ENCODE peak calls at places on chromosomes 3 and 15, in six cellular contexts. H is GM23338, L is uterus, O is left lung, X is heart left ventricle, T is right cardiac atrium. N is an unnamed sample.

GRCh38 chr3:5330152-5330810 is 142.8 kb downstream of the EDEM1 start:
- DNase-seq in H (no peak), O (no peak), L (no peak), X (no peak), T (no peak), N (no peak)

GRCh38 chr3:197952440-197952839 is 2.5 kb downstream of the RPL35A start:
- DNase-seq in O (no peak), X (no peak), H (no peak), T (no peak), L (no peak), N (no peak)

GRCh38 chr15:19899021-19899824 is 642.4 kb downstream of the GOLGA6L6 start:
- DNase-seq in O (peak; percentile 61), L (no peak), X (no peak), T (peak; percentile 37), H (no peak), N (no peak)

GRCh38 chr3:151362798-151363197 is 21.8 kb downstream of the P2RY12 start:
- DNase-seq in H (no peak), T (peak; percentile 27), X (no peak), L (no peak), O (no peak), N (no peak)

GRCh38 chr15:55774113-55774970 is 31.4 kb upstream of the PRTG start:
- DNase-seq in L (peak; percentile 32), O (no peak), T (no peak), H (peak; percentile 86), X (no peak), N (no peak)

GRCh38 chr3:193559100-193559499 is 4.4 kb upstream of the ATP13A4 start:
- DNase-seq in X (no peak), T (no peak), H (no peak), O (no peak), L (no peak), N (no peak)

GRCh38 chr3:40574661-40575060 is 49.9 kb downstream of the ZNF621 start:
- DNase-seq in L (no peak), O (no peak), T (no peak), H (no peak), X (no peak), N (no peak)

GRCh38 chr3:70065666-70066253 is 66.2 kb downstream of the SAMMSON start:
- DNase-seq in T (no peak), H (peak; percentile 61), O (no peak), L (no peak), X (no peak), N (no peak)

GRCh38 chr3:43481325-43481860 is 140.4 kb downstream of the ANO10 start:
- DNase-seq in T (no peak), H (peak; percentile 87), X (no peak), O (no peak), L (no peak), N (no peak)

GRCh38 chr3:72237679-72238320 is 452.9 kb upstream of the PROK2 start:
- DNase-seq in O (no peak), L (no peak), T (no peak), H (no peak), X (no peak), N (no peak)

GRCh38 chr3:103712320-103713008 is 1277.6 kb downstream of the ZPLD1 start:
- DNase-seq in O (no peak), H (peak; percentile 1), L (no peak), T (no peak), X (no peak), N (no peak)

GRCh38 chr15:60396964-60397771 is 618 bp downstream of the ANXA2 start:
- DNase-seq in T (peak; percentile 85), X (peak; percentile 83), H (peak; percentile 84), O (peak; percentile 90), L (peak; percentile 60), N (peak; percentile 35)

GRCh38 chr15:57649138-57649537 is 57.4 kb upstream of the POLR2M start:
- DNase-seq in T (no peak), H (no peak), L (no peak), X (no peak), O (no peak), N (no peak)

GRCh38 chr3:42191443-42191747 is 74.6 kb downstream of the CCK start:
- DNase-seq in T (no peak), X (no peak), O (no peak), H (no peak), L (no peak), N (no peak)

GRCh38 chr3:30357897-30358296 is 248.5 kb upstream of the TGFBR2 start:
- DNase-seq in L (no peak), T (no peak), H (no peak), O (no peak), X (no peak), N (no peak)

GRCh38 chr3:63656791-63657190 is 4.3 kb downstream of the SNTN start:
- DNase-seq in O (no peak), X (no peak), T (no peak), H (no peak), L (no peak), N (no peak)

GRCh38 chr3:129694228-129694627 is 87.8 kb upstream of the PLXND1 start:
- DNase-seq in L (no peak), X (no peak), H (peak; percentile 30), T (no peak), O (no peak), N (no peak)

GRCh38 chr3:184040010-184040409 is 8.5 kb downstream of the HTR3D start:
- DNase-seq in T (no peak), O (no peak), L (no peak), X (no peak), H (peak; percentile 75), N (no peak)

GRCh38 chr3:154510780-154511179 is 80.8 kb upstream of the GPR149 start:
- DNase-seq in L (no peak), O (no peak), X (no peak), H (no peak), T (no peak), N (no peak)

GRCh38 chr15:68204776-68205557 is at the start of gene CALML4:
- DNase-seq in O (peak; percentile 84), H (peak; percentile 42), X (peak; percentile 76), T (peak; percentile 91), L (peak; percentile 72), N (no peak)

GRCh38 chr3:177904661-177905060 is 631.6 kb upstream of the KCNMB2 start:
- DNase-seq in O (no peak), H (no peak), X (no peak), L (no peak), T (no peak), N (no peak)

GRCh38 chr3:72042397-72043211 is 257.7 kb upstream of the PROK2 start:
- DNase-seq in X (no peak), H (no peak), T (no peak), L (no peak), O (no peak), N (no peak)

GRCh38 chr3:105791919-105792786 is 76.7 kb downstream of the CBLB start:
- DNase-seq in L (peak; percentile 81), T (peak; percentile 58), O (no peak), X (peak; percentile 78), H (no peak), N (peak; percentile 43)

GRCh38 chr3:115212615-115213014 is 65.5 kb upstream of the ZBTB20 start:
- DNase-seq in L (no peak), T (no peak), O (no peak), H (peak; percentile 64), X (no peak), N (no peak)

GRCh38 chr15:50823281-50823680 is 57.8 kb upstream of the SPPL2A start:
- DNase-seq in L (no peak), X (no peak), H (no peak), T (no peak), O (no peak), N (no peak)

GRCh38 chr3:11379238-11379823 is 107.1 kb downstream of the ATG7 start:
- DNase-seq in X (no peak), L (no peak), T (no peak), H (peak; percentile 39), O (no peak), N (no peak)

GRCh38 chr3:45112939-45113338 is 33.2 kb downstream of the CDCP1 start:
- DNase-seq in H (no peak), T (no peak), L (peak; percentile 47), O (no peak), X (no peak), N (no peak)

GRCh38 chr15:64180235-64180824 is 17.5 kb upstream of the PPIB start:
- DNase-seq in T (no peak), H (peak; percentile 52), X (no peak), O (no peak), L (no peak), N (no peak)

GRCh38 chr3:119562307-119562961 is 3.0 kb upstream of the CD80 start:
- DNase-seq in L (no peak), H (no peak), T (no peak), O (no peak), X (peak; percentile 40), N (no peak)

DNA sequence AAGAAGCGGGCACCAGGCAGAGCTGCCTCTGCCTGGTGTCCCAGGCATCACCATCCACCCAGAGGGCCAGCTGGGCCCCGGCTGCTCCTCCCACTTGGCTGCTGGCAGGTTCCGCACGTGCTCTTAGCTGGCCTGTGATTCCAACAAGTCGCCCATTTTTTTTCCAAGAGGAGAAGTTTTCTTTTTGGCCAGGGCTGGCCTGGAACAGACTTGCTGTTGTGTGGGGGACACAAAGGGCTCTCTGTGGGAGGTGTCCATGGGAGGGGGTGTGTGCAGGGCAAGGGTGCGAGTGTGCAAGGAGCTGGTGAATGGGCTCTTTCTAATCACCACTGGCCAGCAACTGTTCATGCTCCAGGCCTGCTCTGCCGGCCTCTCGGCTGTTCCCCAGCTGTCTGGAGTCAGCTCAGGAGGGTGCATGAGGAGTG is 7.3 kb downstream of the AMOTL2 start:
- DNase-seq in T (peak; percentile 89), O (peak; percentile 65), X (peak; percentile 74), H (no peak), L (peak; percentile 59), N (no peak)
- H3K4me1 ChIP-seq in T (peaks cover 70% of the 10 kb centered on the region), O (peaks cover 74% of the 10 kb centered on the region), X (peaks cover 99% of the 10 kb centered on the region), H (peaks cover 36% of the 10 kb centered on the region), L (peaks cover 10% of the 10 kb centered on the region), N (peaks cover 71% of the 10 kb centered on the region)

GRCh38 chr3:186785517-186786018 is 2.2 kb downstream of the EIF4A2 start:
- DNase-seq in H (no peak), X (no peak), T (no peak), L (no peak), O (no peak), N (no peak)
- H3K27ac ChIP-seq in H (peak overlapping the region; percentile 100), X (no peak overlapping the region), T (no peak overlapping the region), L (no peak overlapping the region), O (no peak overlapping the region), N (no peak overlapping the region)

GRCh38 chr3:12993022-12993622 is 80.1 kb downstream of the IQSEC1 start:
- DNase-seq in L (no peak), T (peak; percentile 80), O (peak; percentile 82), H (peak; percentile 94), X (peak; percentile 72), N (no peak)

GRCh38 chr3:12994607-12995388 is 78.4 kb downstream of the IQSEC1 start:
- DNase-seq in H (peak; percentile 89), T (peak; percentile 96), X (peak; percentile 93), O (peak; percentile 98), L (peak; percentile 91), N (peak; percentile 58)

GRCh38 chr3:12995389-12996180 is 77.6 kb downstream of the IQSEC1 start:
- DNase-seq in X (peak; percentile 5), T (no peak), O (no peak), H (no peak), L (no peak), N (no peak)

GRCh38 chr3:12993623-12994356 is 79.4 kb downstream of the IQSEC1 start:
- DNase-seq in L (peak; percentile 39), T (peak; percentile 78), H (peak; percentile 60), O (peak; percentile 88), X (peak; percentile 61), N (no peak)

GRCh38 chr3:12994357-12994606 is 78.9 kb downstream of the IQSEC1 start:
- DNase-seq in X (peak; percentile 80), T (peak; percentile 87), L (peak; percentile 61), O (peak; percentile 91), H (peak; percentile 50), N (no peak)
- H3K4me1 ChIP-seq in X (peaks cover 49% of the 10 kb centered on the region), T (peaks cover 3% of the 10 kb centered on the region), L (no peaks in the 10 kb centered on the region), O (no peaks in the 10 kb centered on the region), H (peaks cover 9% of the 10 kb centered on the region), N (peaks cover 17% of the 10 kb centered on the region)

GRCh38 chr15:42275780-42276395 is 2.7 kb upstream of the TMEM87A start:
- DNase-seq in X (no peak), O (no peak), T (no peak), L (no peak), H (peak; percentile 5), N (no peak)
- H3K27ac ChIP-seq in X (peak overlapping the region; percentile 95), O (peak overlapping the region; percentile 99), T (no peak overlapping the region), L (peak overlapping the region; percentile 100), H (peak overlapping the region; percentile 93), N (peak overlapping the region; percentile 97)